ENCODE peak calls at places on chromosomes 16 and 17, in five cellular contexts. One of them, this sample, is unnamed. For H3K9me3, the result is how much of the 10 kb centered on the place peaks cover.

GRCh38 chr16:7304257-7304656 is 28.4 kb upstream of the RBFOX1 start:
- DNase-seq in SK-N-SH: peak
- DNase-seq in PC-3: no peak
- DNase-seq in heart right ventricle: no peak
- DNase-seq in psoas muscle: no peak
- DNase-seq in this sample: no peak

GRCh38 chr16:81697886-81698635 is 81.0 kb upstream of the PLCG2 start:
- DNase-seq in PC-3: no peak
- DNase-seq in SK-N-SH: no peak
- DNase-seq in psoas muscle: no peak
- DNase-seq in heart right ventricle: peak
- DNase-seq in this sample: peak

GRCh38 chr17:48052956-48053757 is 5.0 kb downstream of the NFE2L1 start:
- DNase-seq in psoas muscle: peak
- DNase-seq in PC-3: no peak
- DNase-seq in heart right ventricle: peak
- DNase-seq in SK-N-SH: peak
- DNase-seq in this sample: peak

GRCh38 chr16:23874613-23875294 is 39.0 kb downstream of the PRKCB start:
- DNase-seq in heart right ventricle: no peak
- DNase-seq in psoas muscle: no peak
- DNase-seq in SK-N-SH: no peak
- DNase-seq in PC-3: no peak
- DNase-seq in this sample: no peak

GRCh38 chr16:526181-527014 is 1.1 kb upstream of the CAPN15 start:
- DNase-seq in heart right ventricle: peak
- DNase-seq in PC-3: peak
- DNase-seq in SK-N-SH: no peak
- DNase-seq in psoas muscle: no peak
- DNase-seq in this sample: peak

GRCh38 chr16:85757341-85757822 is 6.5 kb upstream of the C16orf74 start:
- DNase-seq in heart right ventricle: no peak
- DNase-seq in SK-N-SH: no peak
- DNase-seq in psoas muscle: no peak
- DNase-seq in PC-3: peak
- DNase-seq in this sample: no peak

GRCh38 chr17:69335018-69335417 is 8.1 kb upstream of the ABCA5 start:
- DNase-seq in psoas muscle: no peak
- DNase-seq in heart right ventricle: no peak
- DNase-seq in SK-N-SH: peak
- DNase-seq in PC-3: peak
- DNase-seq in this sample: no peak

GRCh38 chr16:2816751-2817495 is at the start of gene PRSS21:
- DNase-seq in PC-3: no peak
- DNase-seq in heart right ventricle: no peak
- DNase-seq in SK-N-SH: no peak
- DNase-seq in psoas muscle: no peak
- DNase-seq in this sample: peak

GRCh38 chr16:69190046-69190588 is 3.2 kb downstream of the SNTB2 start:
- DNase-seq in psoas muscle: no peak
- DNase-seq in heart right ventricle: no peak
- DNase-seq in SK-N-SH: no peak
- DNase-seq in PC-3: peak
- DNase-seq in this sample: no peak

GRCh38 chr17:48546187-48546923 is 1.4 kb upstream of the HOXB2 start:
- DNase-seq in psoas muscle: no peak
- DNase-seq in SK-N-SH: no peak
- DNase-seq in PC-3: no peak
- DNase-seq in heart right ventricle: no peak
- DNase-seq in this sample: no peak

GRCh38 chr17:60249517-60249826 is 99.7 kb downstream of the CA4 start:
- DNase-seq in PC-3: no peak
- DNase-seq in SK-N-SH: no peak
- DNase-seq in psoas muscle: no peak
- DNase-seq in heart right ventricle: no peak
- DNase-seq in this sample: no peak

GRCh38 chr17:36791961-36792475 is 145.3 kb upstream of the LHX1 start:
- DNase-seq in SK-N-SH: peak
- DNase-seq in PC-3: no peak
- DNase-seq in psoas muscle: no peak
- DNase-seq in heart right ventricle: no peak
- DNase-seq in this sample: no peak

GRCh38 chr17:73551756-73552155 is 92.5 kb downstream of the SDK2 start:
- DNase-seq in psoas muscle: no peak
- DNase-seq in PC-3: no peak
- DNase-seq in SK-N-SH: no peak
- DNase-seq in heart right ventricle: no peak
- DNase-seq in this sample: no peak

GRCh38 chr17:78822552-78822951 is 18.1 kb downstream of the USP36 start:
- DNase-seq in PC-3: no peak
- DNase-seq in SK-N-SH: peak
- DNase-seq in psoas muscle: no peak
- DNase-seq in heart right ventricle: no peak
- DNase-seq in this sample: peak

GRCh38 chr16:50267651-50268050 is 1.3 kb downstream of the ADCY7 start:
- DNase-seq in heart right ventricle: no peak
- DNase-seq in PC-3: no peak
- DNase-seq in psoas muscle: no peak
- DNase-seq in SK-N-SH: no peak
- DNase-seq in this sample: peak

GRCh38 chr16:1168837-1169236 is 15.9 kb downstream of the CACNA1H start:
- DNase-seq in psoas muscle: no peak
- DNase-seq in PC-3: no peak
- DNase-seq in heart right ventricle: no peak
- DNase-seq in SK-N-SH: no peak
- DNase-seq in this sample: no peak

GRCh38 chr16:85451646-85452363 is 161.3 kb upstream of the GSE1 start:
- DNase-seq in heart right ventricle: no peak
- DNase-seq in PC-3: no peak
- DNase-seq in psoas muscle: no peak
- DNase-seq in SK-N-SH: no peak
- DNase-seq in this sample: no peak

GRCh38 chr17:77692571-77693161 is 265.8 kb upstream of the TNRC6C start:
- DNase-seq in heart right ventricle: no peak
- DNase-seq in PC-3: peak
- DNase-seq in psoas muscle: no peak
- DNase-seq in SK-N-SH: no peak
- DNase-seq in this sample: no peak

GRCh38 chr17:78588258-78589030 is 11.2 kb upstream of the DNAH17 start:
- DNase-seq in SK-N-SH: no peak
- DNase-seq in psoas muscle: no peak
- DNase-seq in PC-3: no peak
- DNase-seq in heart right ventricle: no peak
- DNase-seq in this sample: no peak

GRCh38 chr17:43940630-43941029 is 1.6 kb downstream of the PPY start:
- DNase-seq in psoas muscle: no peak
- DNase-seq in SK-N-SH: peak
- DNase-seq in PC-3: peak
- DNase-seq in heart right ventricle: no peak
- DNase-seq in this sample: no peak

GRCh38 chr17:43826206-43826605 is 6.7 kb downstream of the MPP3 start:
- DNase-seq in PC-3: no peak
- DNase-seq in SK-N-SH: no peak
- DNase-seq in heart right ventricle: no peak
- DNase-seq in psoas muscle: no peak
- DNase-seq in this sample: no peak

GRCh38 chr17:68657166-68657940 is 56.2 kb upstream of the FAM20A start:
- DNase-seq in PC-3: no peak
- DNase-seq in SK-N-SH: no peak
- DNase-seq in heart right ventricle: no peak
- DNase-seq in psoas muscle: no peak
- DNase-seq in this sample: no peak

GRCh38 chr17:47707884-47708283 is 13.9 kb downstream of the TBKBP1 start:
- DNase-seq in PC-3: no peak
- DNase-seq in psoas muscle: no peak
- DNase-seq in SK-N-SH: no peak
- DNase-seq in heart right ventricle: no peak
- DNase-seq in this sample: no peak

GRCh38 chr16:81549547-81550411 is 105.2 kb downstream of the CMIP start:
- DNase-seq in psoas muscle: no peak
- DNase-seq in heart right ventricle: no peak
- DNase-seq in PC-3: no peak
- DNase-seq in SK-N-SH: no peak
- DNase-seq in this sample: peak

GRCh38 chr17:10119203-10120112 is 78.9 kb downstream of the GAS7 start:
- DNase-seq in heart right ventricle: no peak
- DNase-seq in PC-3: peak
- DNase-seq in psoas muscle: peak
- DNase-seq in SK-N-SH: no peak
- DNase-seq in this sample: peak

GRCh38 chr17:47192549-47192948 is 3.5 kb upstream of the CDC27 start:
- DNase-seq in heart right ventricle: no peak
- DNase-seq in psoas muscle: no peak
- DNase-seq in PC-3: no peak
- DNase-seq in SK-N-SH: no peak
- DNase-seq in this sample: no peak

GRCh38 chr17:31533546-31534155 is 142.2 kb downstream of the RAB11FIP4 start:
- DNase-seq in SK-N-SH: peak
- DNase-seq in PC-3: peak
- DNase-seq in heart right ventricle: no peak
- DNase-seq in psoas muscle: no peak
- DNase-seq in this sample: no peak

GRCh38 chr16:51394401-51394800 is 243.3 kb upstream of the SALL1 start:
- DNase-seq in psoas muscle: no peak
- DNase-seq in SK-N-SH: no peak
- DNase-seq in PC-3: no peak
- DNase-seq in heart right ventricle: no peak
- DNase-seq in this sample: no peak

GRCh38 chr17:44898768-44899073 is 524 bp downstream of the EFTUD2 start:
- DNase-seq in SK-N-SH: no peak
- DNase-seq in psoas muscle: no peak
- DNase-seq in PC-3: peak
- DNase-seq in heart right ventricle: no peak
- DNase-seq in this sample: peak

GRCh38 chr16:4339909-4340308 is 11.2 kb downstream of the PAM16 start:
- DNase-seq in heart right ventricle: no peak
- DNase-seq in psoas muscle: no peak
- DNase-seq in PC-3: no peak
- DNase-seq in SK-N-SH: peak
- DNase-seq in this sample: peak
- TF ChIP-seq CTCF in heart right ventricle: no peak
- TF ChIP-seq CTCF in psoas muscle: no peak
- TF ChIP-seq CTCF in PC-3: no peak
- TF ChIP-seq CTCF in SK-N-SH: no peak
- TF ChIP-seq CTCF in this sample: peak

GRCh38 chr17:65017375-65017774 is 39.2 kb downstream of the GNA13 start:
- DNase-seq in heart right ventricle: no peak
- DNase-seq in SK-N-SH: no peak
- DNase-seq in psoas muscle: no peak
- DNase-seq in PC-3: no peak
- DNase-seq in this sample: no peak
- H3K27ac ChIP-seq in heart right ventricle: no peak
- H3K27ac ChIP-seq in SK-N-SH: peak
- H3K27ac ChIP-seq in psoas muscle: peak
- H3K27ac ChIP-seq in PC-3: no peak
- H3K27ac ChIP-seq in this sample: peak

GRCh38 chr16:31713071-31713944 is 160.3 kb upstream of the ZNF267 start:
- DNase-seq in psoas muscle: peak
- DNase-seq in heart right ventricle: peak
- DNase-seq in SK-N-SH: peak
- DNase-seq in PC-3: peak
- DNase-seq in this sample: peak

GRCh38 chr16:31715915-31716314 is 157.7 kb upstream of the ZNF267 start:
- DNase-seq in psoas muscle: no peak
- DNase-seq in PC-3: no peak
- DNase-seq in SK-N-SH: no peak
- DNase-seq in heart right ventricle: no peak
- DNase-seq in this sample: no peak

GRCh38 chr16:31712064-31712540 is 161.5 kb upstream of the ZNF267 start:
- DNase-seq in psoas muscle: no peak
- DNase-seq in heart right ventricle: no peak
- DNase-seq in PC-3: no peak
- DNase-seq in SK-N-SH: no peak
- DNase-seq in this sample: no peak

GRCh38 chr16:31714899-31715504 is 158.6 kb upstream of the ZNF267 start:
- DNase-seq in SK-N-SH: no peak
- DNase-seq in psoas muscle: no peak
- DNase-seq in PC-3: no peak
- DNase-seq in heart right ventricle: no peak
- DNase-seq in this sample: no peak

GRCh38 chr16:31713945-31714898 is 159.4 kb upstream of the ZNF267 start:
- DNase-seq in psoas muscle: no peak
- DNase-seq in heart right ventricle: no peak
- DNase-seq in SK-N-SH: peak
- DNase-seq in PC-3: no peak
- DNase-seq in this sample: no peak
- H3K9me3 ChIP-seq in psoas muscle: under half
- H3K9me3 ChIP-seq in heart right ventricle: under half
- H3K9me3 ChIP-seq in SK-N-SH: under half
- H3K9me3 ChIP-seq in PC-3: under half
- H3K9me3 ChIP-seq in this sample: under half

DNA sequence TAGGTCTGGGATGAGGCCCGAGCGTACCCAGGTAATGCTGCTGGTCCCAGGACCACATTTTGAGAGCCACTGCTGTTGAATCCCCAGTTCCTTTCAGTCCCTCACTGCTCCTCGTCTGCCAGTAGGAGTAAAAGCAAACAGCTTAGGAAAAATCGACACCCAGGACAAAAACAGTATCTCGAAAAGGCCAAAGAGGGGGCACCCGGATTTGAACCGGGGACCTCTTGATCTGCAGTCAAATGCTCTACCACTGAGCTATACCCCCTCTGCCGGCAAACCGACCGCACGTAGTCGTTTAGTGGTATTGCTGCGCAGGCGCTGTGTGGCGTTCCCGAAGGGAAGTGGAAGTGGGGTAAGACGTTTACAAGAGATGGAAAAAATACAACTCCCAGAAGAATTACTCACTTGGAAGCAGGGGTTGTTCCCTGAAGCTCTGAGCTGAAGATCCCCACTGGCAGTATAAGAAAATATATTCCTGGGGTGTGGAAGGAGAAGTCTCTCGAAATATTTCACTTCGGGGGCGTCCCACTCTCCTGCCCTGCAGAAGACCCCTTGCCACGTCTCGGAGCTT is 2.2 kb upstream of the PLXDC1 start:
- DNase-seq in SK-N-SH: peak
- DNase-seq in heart right ventricle: peak
- DNase-seq in psoas muscle: peak
- DNase-seq in PC-3: peak
- DNase-seq in this sample: peak
- TF ChIP-seq CTCF in SK-N-SH: no peak
- TF ChIP-seq CTCF in heart right ventricle: peak
- TF ChIP-seq CTCF in psoas muscle: peak
- TF ChIP-seq CTCF in PC-3: no peak
- TF ChIP-seq CTCF in this sample: no peak